ENCODE peak calls at places on chromosomes 11 and 22, in seven cellular contexts. One of them, this sample, is unnamed.

GRCh38 chr11:12213920-12214319 is 103.5 kb downstream of the MICAL2 start:
- DNase-seq in CD8-positive, alpha-beta memory T cell: no peak
- DNase-seq in amniotic epithelial cell: no peak
- DNase-seq in Caco-2: no peak
- DNase-seq in ascending aorta: no peak
- DNase-seq in activated T-helper 9 cell treated with anti-CD3 and anti-CD28 coated beads, Interleukin-2, amount 50 U/mL, for 16 hours: no peak
- DNase-seq in T-cell: no peak
- DNase-seq in this sample: no peak

GRCh38 chr11:95104121-95104830 is 14.6 kb downstream of the ENDOD1 start:
- DNase-seq in CD8-positive, alpha-beta memory T cell: no peak
- DNase-seq in amniotic epithelial cell: no peak
- DNase-seq in Caco-2: no peak
- DNase-seq in ascending aorta: no peak
- DNase-seq in activated T-helper 9 cell treated with anti-CD3 and anti-CD28 coated beads, Interleukin-2, amount 50 U/mL, for 16 hours: no peak
- DNase-seq in T-cell: no peak
- DNase-seq in this sample: no peak

GRCh38 chr22:23673826-23674690 is 16.8 kb upstream of the RGL4 start:
- DNase-seq in CD8-positive, alpha-beta memory T cell: no peak
- DNase-seq in amniotic epithelial cell: no peak
- DNase-seq in Caco-2: no peak
- DNase-seq in ascending aorta: no peak
- DNase-seq in activated T-helper 9 cell treated with anti-CD3 and anti-CD28 coated beads, Interleukin-2, amount 50 U/mL, for 16 hours: no peak
- DNase-seq in T-cell: no peak
- DNase-seq in this sample: no peak

GRCh38 chr11:126468102-126468521 is 112.6 kb downstream of the ST3GAL4 start:
- DNase-seq in CD8-positive, alpha-beta memory T cell: no peak
- DNase-seq in amniotic epithelial cell: no peak
- DNase-seq in Caco-2: no peak
- DNase-seq in ascending aorta: no peak
- DNase-seq in activated T-helper 9 cell treated with anti-CD3 and anti-CD28 coated beads, Interleukin-2, amount 50 U/mL, for 16 hours: no peak
- DNase-seq in T-cell: no peak
- DNase-seq in this sample: no peak

GRCh38 chr11:35045219-35045819 is 93.7 kb upstream of the CD44 start:
- DNase-seq in CD8-positive, alpha-beta memory T cell: peak; percentile 57
- DNase-seq in amniotic epithelial cell: no peak
- DNase-seq in Caco-2: peak; percentile 22
- DNase-seq in ascending aorta: no peak
- DNase-seq in activated T-helper 9 cell treated with anti-CD3 and anti-CD28 coated beads, Interleukin-2, amount 50 U/mL, for 16 hours: peak; percentile 46
- DNase-seq in T-cell: peak; percentile 89
- DNase-seq in this sample: no peak

GRCh38 chr11:30889116-30889765 is 303.1 kb upstream of the MPPED2 start:
- DNase-seq in CD8-positive, alpha-beta memory T cell: no peak
- DNase-seq in amniotic epithelial cell: peak; percentile 15
- DNase-seq in Caco-2: no peak
- DNase-seq in ascending aorta: no peak
- DNase-seq in activated T-helper 9 cell treated with anti-CD3 and anti-CD28 coated beads, Interleukin-2, amount 50 U/mL, for 16 hours: no peak
- DNase-seq in T-cell: no peak
- DNase-seq in this sample: no peak

GRCh38 chr11:69949327-69949726 is 128.8 kb upstream of the ANO1 start:
- DNase-seq in CD8-positive, alpha-beta memory T cell: no peak
- DNase-seq in amniotic epithelial cell: peak; percentile 20
- DNase-seq in Caco-2: peak; percentile 73
- DNase-seq in ascending aorta: peak; percentile 90
- DNase-seq in activated T-helper 9 cell treated with anti-CD3 and anti-CD28 coated beads, Interleukin-2, amount 50 U/mL, for 16 hours: no peak
- DNase-seq in T-cell: no peak
- DNase-seq in this sample: no peak

GRCh38 chr11:60315866-60316265 is 11.2 kb upstream of the MS4A6E start:
- DNase-seq in CD8-positive, alpha-beta memory T cell: no peak
- DNase-seq in amniotic epithelial cell: no peak
- DNase-seq in Caco-2: no peak
- DNase-seq in ascending aorta: no peak
- DNase-seq in activated T-helper 9 cell treated with anti-CD3 and anti-CD28 coated beads, Interleukin-2, amount 50 U/mL, for 16 hours: no peak
- DNase-seq in T-cell: no peak
- DNase-seq in this sample: no peak

GRCh38 chr11:132504501-132505041 is 1027.7 kb downstream of the OPCML start:
- DNase-seq in CD8-positive, alpha-beta memory T cell: no peak
- DNase-seq in amniotic epithelial cell: no peak
- DNase-seq in Caco-2: no peak
- DNase-seq in ascending aorta: no peak
- DNase-seq in activated T-helper 9 cell treated with anti-CD3 and anti-CD28 coated beads, Interleukin-2, amount 50 U/mL, for 16 hours: no peak
- DNase-seq in T-cell: no peak
- DNase-seq in this sample: no peak

GRCh38 chr11:120027546-120028180 is 110.2 kb downstream of the TRIM29 start:
- DNase-seq in CD8-positive, alpha-beta memory T cell: no peak
- DNase-seq in amniotic epithelial cell: no peak
- DNase-seq in Caco-2: no peak
- DNase-seq in ascending aorta: no peak
- DNase-seq in activated T-helper 9 cell treated with anti-CD3 and anti-CD28 coated beads, Interleukin-2, amount 50 U/mL, for 16 hours: no peak
- DNase-seq in T-cell: no peak
- DNase-seq in this sample: no peak

GRCh38 chr11:82191690-82192089 is 542.0 kb downstream of the FAM181B start:
- DNase-seq in CD8-positive, alpha-beta memory T cell: no peak
- DNase-seq in amniotic epithelial cell: no peak
- DNase-seq in Caco-2: no peak
- DNase-seq in ascending aorta: no peak
- DNase-seq in activated T-helper 9 cell treated with anti-CD3 and anti-CD28 coated beads, Interleukin-2, amount 50 U/mL, for 16 hours: no peak
- DNase-seq in T-cell: no peak
- DNase-seq in this sample: no peak

GRCh38 chr11:86818466-86819282 is 18.3 kb downstream of the PRSS23 start:
- DNase-seq in CD8-positive, alpha-beta memory T cell: no peak
- DNase-seq in amniotic epithelial cell: peak; percentile 72
- DNase-seq in Caco-2: peak; percentile 74
- DNase-seq in ascending aorta: no peak
- DNase-seq in activated T-helper 9 cell treated with anti-CD3 and anti-CD28 coated beads, Interleukin-2, amount 50 U/mL, for 16 hours: no peak
- DNase-seq in T-cell: no peak
- DNase-seq in this sample: no peak

GRCh38 chr22:17369553-17370035 is 334 bp downstream of the CECR2 start:
- DNase-seq in CD8-positive, alpha-beta memory T cell: no peak
- DNase-seq in amniotic epithelial cell: no peak
- DNase-seq in Caco-2: peak; percentile 39
- DNase-seq in ascending aorta: no peak
- DNase-seq in activated T-helper 9 cell treated with anti-CD3 and anti-CD28 coated beads, Interleukin-2, amount 50 U/mL, for 16 hours: no peak
- DNase-seq in T-cell: no peak
- DNase-seq in this sample: peak; percentile 53

GRCh38 chr22:50705219-50705691 is 32.6 kb downstream of the SHANK3 start:
- DNase-seq in CD8-positive, alpha-beta memory T cell: no peak
- DNase-seq in amniotic epithelial cell: peak; percentile 81
- DNase-seq in Caco-2: no peak
- DNase-seq in ascending aorta: no peak
- DNase-seq in activated T-helper 9 cell treated with anti-CD3 and anti-CD28 coated beads, Interleukin-2, amount 50 U/mL, for 16 hours: no peak
- DNase-seq in T-cell: no peak
- DNase-seq in this sample: no peak

GRCh38 chr22:45338795-45339194 is 29.1 kb downstream of the FAM118A start:
- DNase-seq in CD8-positive, alpha-beta memory T cell: no peak
- DNase-seq in amniotic epithelial cell: no peak
- DNase-seq in Caco-2: no peak
- DNase-seq in ascending aorta: no peak
- DNase-seq in activated T-helper 9 cell treated with anti-CD3 and anti-CD28 coated beads, Interleukin-2, amount 50 U/mL, for 16 hours: no peak
- DNase-seq in T-cell: no peak
- DNase-seq in this sample: no peak

GRCh38 chr11:17560281-17561110 is 13.4 kb downstream of the OTOG start:
- DNase-seq in CD8-positive, alpha-beta memory T cell: no peak
- DNase-seq in amniotic epithelial cell: no peak
- DNase-seq in Caco-2: peak; percentile 76
- DNase-seq in ascending aorta: no peak
- DNase-seq in activated T-helper 9 cell treated with anti-CD3 and anti-CD28 coated beads, Interleukin-2, amount 50 U/mL, for 16 hours: no peak
- DNase-seq in T-cell: no peak
- DNase-seq in this sample: no peak

GRCh38 chr22:25747245-25747944 is 5.4 kb downstream of the MYO18B start:
- DNase-seq in CD8-positive, alpha-beta memory T cell: no peak
- DNase-seq in amniotic epithelial cell: peak; percentile 99
- DNase-seq in Caco-2: no peak
- DNase-seq in ascending aorta: peak; percentile 97
- DNase-seq in activated T-helper 9 cell treated with anti-CD3 and anti-CD28 coated beads, Interleukin-2, amount 50 U/mL, for 16 hours: no peak
- DNase-seq in T-cell: no peak
- DNase-seq in this sample: peak; percentile 39

GRCh38 chr11:72787262-72788104 is 6.4 kb downstream of the STARD10 start:
- DNase-seq in CD8-positive, alpha-beta memory T cell: no peak
- DNase-seq in amniotic epithelial cell: no peak
- DNase-seq in Caco-2: peak; percentile 90
- DNase-seq in ascending aorta: no peak
- DNase-seq in activated T-helper 9 cell treated with anti-CD3 and anti-CD28 coated beads, Interleukin-2, amount 50 U/mL, for 16 hours: no peak
- DNase-seq in T-cell: no peak
- DNase-seq in this sample: peak; percentile 67

GRCh38 chr11:9057032-9057431 is 34.4 kb downstream of the SCUBE2 start:
- DNase-seq in CD8-positive, alpha-beta memory T cell: no peak
- DNase-seq in amniotic epithelial cell: no peak
- DNase-seq in Caco-2: no peak
- DNase-seq in ascending aorta: no peak
- DNase-seq in activated T-helper 9 cell treated with anti-CD3 and anti-CD28 coated beads, Interleukin-2, amount 50 U/mL, for 16 hours: no peak
- DNase-seq in T-cell: no peak
- DNase-seq in this sample: no peak

GRCh38 chr11:1970956-1971355 is 23.8 kb downstream of the MRPL23 start:
- DNase-seq in CD8-positive, alpha-beta memory T cell: no peak
- DNase-seq in amniotic epithelial cell: no peak
- DNase-seq in Caco-2: no peak
- DNase-seq in ascending aorta: peak; percentile 28
- DNase-seq in activated T-helper 9 cell treated with anti-CD3 and anti-CD28 coated beads, Interleukin-2, amount 50 U/mL, for 16 hours: no peak
- DNase-seq in T-cell: no peak
- DNase-seq in this sample: no peak

GRCh38 chr11:72426054-72426757 is 8.1 kb downstream of the CLPB start:
- DNase-seq in CD8-positive, alpha-beta memory T cell: no peak
- DNase-seq in amniotic epithelial cell: no peak
- DNase-seq in Caco-2: no peak
- DNase-seq in ascending aorta: no peak
- DNase-seq in activated T-helper 9 cell treated with anti-CD3 and anti-CD28 coated beads, Interleukin-2, amount 50 U/mL, for 16 hours: no peak
- DNase-seq in T-cell: no peak
- DNase-seq in this sample: no peak

GRCh38 chr11:61976813-61977475 is 9.5 kb upstream of the FTH1 start:
- DNase-seq in CD8-positive, alpha-beta memory T cell: no peak
- DNase-seq in amniotic epithelial cell: no peak
- DNase-seq in Caco-2: no peak
- DNase-seq in ascending aorta: no peak
- DNase-seq in activated T-helper 9 cell treated with anti-CD3 and anti-CD28 coated beads, Interleukin-2, amount 50 U/mL, for 16 hours: no peak
- DNase-seq in T-cell: no peak
- DNase-seq in this sample: no peak

GRCh38 chr11:3159296-3160190 is 5.6 kb downstream of the OSBPL5 start:
- DNase-seq in CD8-positive, alpha-beta memory T cell: no peak
- DNase-seq in amniotic epithelial cell: peak; percentile 37
- DNase-seq in Caco-2: no peak
- DNase-seq in ascending aorta: no peak
- DNase-seq in activated T-helper 9 cell treated with anti-CD3 and anti-CD28 coated beads, Interleukin-2, amount 50 U/mL, for 16 hours: no peak
- DNase-seq in T-cell: no peak
- DNase-seq in this sample: no peak

GRCh38 chr22:40748388-40748970 is 69.2 kb downstream of the MCHR1 start:
- DNase-seq in CD8-positive, alpha-beta memory T cell: no peak
- DNase-seq in amniotic epithelial cell: no peak
- DNase-seq in Caco-2: no peak
- DNase-seq in ascending aorta: no peak
- DNase-seq in activated T-helper 9 cell treated with anti-CD3 and anti-CD28 coated beads, Interleukin-2, amount 50 U/mL, for 16 hours: no peak
- DNase-seq in T-cell: no peak
- DNase-seq in this sample: no peak

GRCh38 chr22:22156716-22157499 is 87.7 kb upstream of the VPREB1 start:
- DNase-seq in CD8-positive, alpha-beta memory T cell: peak; percentile 22
- DNase-seq in amniotic epithelial cell: peak; percentile 68
- DNase-seq in Caco-2: peak; percentile 58
- DNase-seq in ascending aorta: peak; percentile 65
- DNase-seq in activated T-helper 9 cell treated with anti-CD3 and anti-CD28 coated beads, Interleukin-2, amount 50 U/mL, for 16 hours: peak; percentile 23
- DNase-seq in T-cell: peak; percentile 47
- DNase-seq in this sample: peak; percentile 48

GRCh38 chr11:20672575-20672974 is 3.2 kb downstream of the NELL1 start:
- DNase-seq in CD8-positive, alpha-beta memory T cell: no peak
- DNase-seq in amniotic epithelial cell: no peak
- DNase-seq in Caco-2: peak; percentile 29
- DNase-seq in ascending aorta: no peak
- DNase-seq in activated T-helper 9 cell treated with anti-CD3 and anti-CD28 coated beads, Interleukin-2, amount 50 U/mL, for 16 hours: no peak
- DNase-seq in T-cell: no peak
- DNase-seq in this sample: peak; percentile 30

GRCh38 chr11:118661425-118662301 is 17.8 kb downstream of the TREH start:
- DNase-seq in CD8-positive, alpha-beta memory T cell: no peak
- DNase-seq in amniotic epithelial cell: no peak
- DNase-seq in Caco-2: no peak
- DNase-seq in ascending aorta: peak; percentile 63
- DNase-seq in activated T-helper 9 cell treated with anti-CD3 and anti-CD28 coated beads, Interleukin-2, amount 50 U/mL, for 16 hours: no peak
- DNase-seq in T-cell: no peak
- DNase-seq in this sample: no peak

GRCh38 chr11:103789957-103790356 is 246.5 kb upstream of the DDI1 start:
- DNase-seq in CD8-positive, alpha-beta memory T cell: no peak
- DNase-seq in amniotic epithelial cell: no peak
- DNase-seq in Caco-2: no peak
- DNase-seq in ascending aorta: no peak
- DNase-seq in activated T-helper 9 cell treated with anti-CD3 and anti-CD28 coated beads, Interleukin-2, amount 50 U/mL, for 16 hours: no peak
- DNase-seq in T-cell: no peak
- DNase-seq in this sample: no peak